ENCODE peak calls at places on chromosomes 6 and 20, in seven cellular contexts. M is HepG2, P is K562, F is SK-N-SH, Y is HCT116, K is H1, S is GM12878. T is an unnamed sample.

GRCh38 chr6:138572885-138573284 is 73.6 kb upstream of the NHSL1 start:
- DNase-seq in M (no peak), Y (no peak), K (no peak), P (no peak), F (no peak), S (no peak), T (no peak)

GRCh38 chr6:31079656-31080261 is 32.6 kb downstream of the C6orf15 start:
- DNase-seq in M (peak; percentile 64), Y (peak; percentile 38), K (peak; percentile 84), S (no peak), P (peak; percentile 46), F (peak; percentile 62), T (peak; percentile 73)

GRCh38 chr20:1569417-1569861 is 11.9 kb upstream of the SIRPD start:
- DNase-seq in P (peak; percentile 11), S (no peak), F (no peak), Y (peak; percentile 64), M (peak; percentile 18), K (no peak), T (no peak)

GRCh38 chr6:161163466-161164181 is 110.2 kb downstream of the AGPAT4 start:
- DNase-seq in S (no peak), Y (no peak), K (no peak), P (no peak), M (no peak), F (no peak), T (no peak)

GRCh38 chr20:58813369-58813768 is 37.3 kb downstream of the GNAS-AS1 start:
- DNase-seq in K (no peak), M (no peak), P (no peak), S (no peak), F (no peak), Y (no peak), T (no peak)

GRCh38 chr6:147737084-147737483 is 228.6 kb downstream of the SAMD5 start:
- DNase-seq in K (no peak), P (no peak), S (no peak), M (no peak), Y (no peak), F (no peak), T (no peak)

GRCh38 chr20:21571841-21572690 is 58.2 kb upstream of the NKX2-2 start:
- DNase-seq in F (peak; percentile 35), Y (no peak), M (peak; percentile 23), S (no peak), P (peak; percentile 26), K (peak; percentile 57), T (peak; percentile 35)

GRCh38 chr6:100349366-100349765 is 115.4 kb downstream of the SIM1 start:
- DNase-seq in P (no peak), S (no peak), Y (no peak), M (no peak), K (no peak), F (no peak), T (no peak)

GRCh38 chr20:62148908-62149314 is 5.3 kb downstream of the SS18L1 start:
- DNase-seq in S (no peak), P (no peak), F (no peak), M (peak; percentile 51), K (no peak), Y (no peak), T (no peak)

GRCh38 chr20:60040471-60041162 is 82.4 kb downstream of the CDH26 start:
- DNase-seq in K (peak; percentile 28), P (no peak), F (no peak), S (no peak), M (no peak), Y (no peak), T (no peak)

GRCh38 chr20:11849976-11850670 is 67.6 kb upstream of the BTBD3 start:
- DNase-seq in P (no peak), S (no peak), K (no peak), M (no peak), F (no peak), Y (peak; percentile 8), T (no peak)

GRCh38 chr6:84445074-84445473 is 217.6 kb upstream of the CEP162 start:
- DNase-seq in P (no peak), K (no peak), M (no peak), Y (no peak), F (no peak), S (no peak), T (no peak)

GRCh38 chr20:39849664-39850063 is 839.4 kb downstream of the MAFB start:
- DNase-seq in S (no peak), Y (no peak), F (peak; percentile 70), K (no peak), M (no peak), P (no peak), T (no peak)

GRCh38 chr20:25237610-25238318 is 10.1 kb upstream of the PYGB start:
- DNase-seq in P (peak; percentile 65), K (no peak), S (no peak), M (peak; percentile 90), F (no peak), Y (peak; percentile 94), T (peak; percentile 87)

GRCh38 chr6:17907467-17908229 is 79.8 kb downstream of the KIF13A start:
- DNase-seq in Y (peak; percentile 48), P (peak; percentile 73), F (no peak), M (peak; percentile 52), K (no peak), S (no peak), T (peak; percentile 57)

GRCh38 chr20:51382986-51383821 is 159.3 kb downstream of the NFATC2 start:
- DNase-seq in F (no peak), K (no peak), S (no peak), Y (no peak), P (no peak), M (no peak), T (no peak)

DNA sequence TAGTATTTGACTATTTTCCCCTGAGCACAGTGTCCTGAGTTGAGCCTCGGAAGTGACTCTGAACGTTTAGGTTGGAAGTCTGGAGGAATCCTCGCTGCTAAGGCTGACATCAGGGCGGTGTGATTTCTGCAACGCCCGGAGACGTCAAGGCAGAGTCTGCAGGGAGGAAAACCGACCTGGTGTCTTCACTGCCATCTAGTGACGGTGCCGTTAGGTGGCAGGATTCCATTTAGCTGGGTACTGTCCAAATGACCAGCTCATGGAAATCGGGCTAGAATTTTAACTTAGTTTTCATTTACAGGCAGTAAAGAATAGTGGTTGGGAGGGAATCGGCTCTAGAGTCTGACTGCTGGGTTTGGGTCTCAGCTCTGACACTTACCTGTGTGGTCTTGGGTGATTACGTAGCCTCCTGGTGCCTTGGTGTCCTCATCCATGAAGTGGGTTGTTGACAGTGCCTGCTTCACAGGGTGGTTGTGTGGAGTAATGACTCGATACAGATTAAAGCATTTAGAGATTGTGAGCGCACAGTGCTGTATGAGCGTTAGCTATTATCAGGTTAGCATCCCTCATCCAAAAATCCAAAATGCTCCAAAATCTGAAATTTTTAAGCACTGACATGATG is 35.0 kb downstream of the FOXF2 start:
- DNase-seq in P (no peak), Y (peak; percentile 60), K (peak; percentile 68), M (peak; percentile 54), F (peak; percentile 34), S (no peak), T (peak; percentile 76)
- TF ChIP-seq JUND in P (no peak), Y (no peak), K (no peak), M (no peak), F (no peak), S (no peak), T (no peak)

GRCh38 chr6:54057068-54057467 is 54.2 kb upstream of the MLIP start:
- DNase-seq in P (no peak), K (no peak), F (no peak), S (no peak), M (peak; percentile 24), Y (no peak), T (no peak)

GRCh38 chr6:54060286-54060685 is 51.0 kb upstream of the MLIP start:
- DNase-seq in P (no peak), K (no peak), S (no peak), F (no peak), Y (no peak), M (no peak), T (no peak)

GRCh38 chr6:54063228-54063539 is 48.1 kb upstream of the MLIP start:
- DNase-seq in K (no peak), P (no peak), F (no peak), S (no peak), M (no peak), Y (no peak), T (no peak)

GRCh38 chr6:54058236-54058635 is 53.0 kb upstream of the MLIP start:
- DNase-seq in P (no peak), S (no peak), F (no peak), K (no peak), M (no peak), Y (no peak), T (no peak)

DNA sequence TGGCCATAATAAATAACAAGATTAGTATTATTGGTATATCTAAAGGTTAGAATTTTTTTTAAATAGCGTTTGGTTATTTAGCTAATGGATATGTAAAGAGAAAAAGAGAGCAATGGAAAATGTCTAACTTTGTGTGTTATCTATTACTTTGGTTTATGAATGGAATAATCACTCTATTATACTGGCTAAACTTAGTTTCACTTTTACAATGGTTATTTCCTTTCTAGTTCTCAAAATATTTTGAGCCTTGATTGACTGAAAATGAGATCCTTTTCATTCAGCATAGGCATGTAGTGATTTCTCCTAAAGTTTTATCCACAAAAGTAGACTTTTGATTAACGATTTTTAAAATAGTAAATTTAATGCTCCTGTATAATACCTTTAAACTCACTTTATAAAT is 51.6 kb upstream of the MLIP start:
- DNase-seq in F (no peak), P (no peak), M (no peak), S (no peak), K (no peak), Y (no peak), T (no peak)
- TF ChIP-seq JUND in F (no peak), P (no peak), M (no peak), S (no peak), K (no peak), Y (no peak), T (no peak)

DNA sequence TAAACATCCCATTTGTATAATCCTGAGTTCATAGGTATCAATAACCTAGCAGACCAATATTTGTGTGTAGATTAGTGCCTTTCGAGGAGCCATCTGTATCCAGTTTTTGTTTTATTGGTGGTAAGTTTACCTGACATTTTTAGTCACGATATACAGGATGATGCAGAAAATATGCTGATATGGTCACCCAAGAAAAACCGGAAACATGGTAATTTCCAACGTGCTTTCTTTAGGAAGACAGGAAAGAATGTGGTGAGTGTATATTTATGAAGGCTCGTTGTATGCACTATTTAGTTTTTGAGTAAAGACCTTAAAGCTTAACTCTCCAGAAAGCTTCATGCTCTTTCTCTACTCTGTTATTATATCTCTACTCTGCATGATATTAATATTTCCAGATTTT is 180.2 kb upstream of the PHACTR1 start:
- DNase-seq in K (no peak), S (no peak), P (no peak), Y (no peak), M (no peak), F (no peak), T (no peak)
- TF ChIP-seq JUND in K (no peak), S (no peak), P (no peak), Y (no peak), M (no peak), F (no peak), T (no peak)

DNA sequence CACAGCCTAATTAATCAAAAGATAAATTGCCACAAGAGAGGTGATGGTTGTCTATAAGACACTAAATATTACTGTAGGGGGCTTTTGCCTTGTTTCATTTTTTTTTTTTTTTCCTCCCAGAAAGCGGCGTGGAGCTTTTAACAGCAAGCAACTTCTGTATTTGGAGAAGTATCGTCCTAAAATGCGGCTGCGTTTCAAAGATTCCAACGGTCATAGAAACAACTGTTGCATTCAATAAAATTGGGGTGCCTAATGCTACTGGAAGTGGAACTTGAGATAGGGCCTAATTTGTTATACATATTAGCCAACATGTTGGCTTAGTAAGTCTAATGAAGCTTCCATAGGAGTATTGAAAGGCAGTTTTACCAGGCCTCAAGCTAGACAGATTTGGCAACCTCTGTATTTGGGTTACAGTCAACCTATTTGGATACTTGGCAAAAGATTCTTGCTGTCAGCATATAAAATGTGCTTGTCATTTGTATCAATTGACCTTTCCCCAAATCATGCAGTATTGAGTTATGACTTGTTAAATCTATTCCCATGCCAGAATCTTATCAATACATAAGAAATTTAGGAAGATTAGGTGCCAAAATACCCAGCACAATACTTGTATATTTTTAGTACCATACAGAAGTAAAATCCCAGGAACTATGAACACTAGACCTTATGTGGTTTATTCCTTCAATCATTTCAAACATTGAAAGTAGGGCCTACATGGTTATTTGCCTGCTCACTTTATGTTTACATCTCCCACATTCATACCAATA is 7.8 kb downstream of the LOC128125822 start:
- DNase-seq in K (no peak), M (no peak), Y (no peak), S (no peak), P (no peak), F (no peak), T (no peak)
- TF ChIP-seq JUND in K (no peak), M (no peak), Y (no peak), S (no peak), P (no peak), F (no peak), T (no peak)

T was measured in T47D.